ENCODE peak calls at places on chromosomes 1 and 21, in five cellular contexts. One of them, this sample, is unnamed.

GRCh38 chr1:154423303-154423987 is 18.3 kb downstream of the IL6R start:
- DNase-seq in fibroblast of lung: peak
- DNase-seq in choroid plexus epithelial cell: peak
- DNase-seq in foreskin fibroblast: peak
- DNase-seq in astrocyte of the spinal cord: peak
- DNase-seq in this sample: peak

GRCh38 chr1:226201029-226201593 is 14.6 kb upstream of the ACBD3 start:
- DNase-seq in fibroblast of lung: no peak
- DNase-seq in choroid plexus epithelial cell: peak
- DNase-seq in foreskin fibroblast: peak
- DNase-seq in astrocyte of the spinal cord: no peak
- DNase-seq in this sample: peak

GRCh38 chr1:212218911-212219310 is 66.3 kb upstream of the PPP2R5A start:
- DNase-seq in fibroblast of lung: peak
- DNase-seq in choroid plexus epithelial cell: peak
- DNase-seq in foreskin fibroblast: peak
- DNase-seq in astrocyte of the spinal cord: peak
- DNase-seq in this sample: peak

GRCh38 chr1:65224681-65225091 is 76.7 kb downstream of the AK4 start:
- DNase-seq in fibroblast of lung: no peak
- DNase-seq in choroid plexus epithelial cell: no peak
- DNase-seq in foreskin fibroblast: no peak
- DNase-seq in astrocyte of the spinal cord: no peak
- DNase-seq in this sample: no peak

GRCh38 chr21:33419538-33420123 is 16.4 kb downstream of the IFNGR2 start:
- DNase-seq in fibroblast of lung: no peak
- DNase-seq in choroid plexus epithelial cell: peak
- DNase-seq in foreskin fibroblast: peak
- DNase-seq in astrocyte of the spinal cord: peak
- DNase-seq in this sample: peak

GRCh38 chr1:27517907-27518718 is 28.1 kb upstream of the WASF2 start:
- DNase-seq in fibroblast of lung: no peak
- DNase-seq in choroid plexus epithelial cell: no peak
- DNase-seq in foreskin fibroblast: no peak
- DNase-seq in astrocyte of the spinal cord: no peak
- DNase-seq in this sample: no peak

GRCh38 chr21:20971296-20971921 is 26.8 kb upstream of the NCAM2 start:
- DNase-seq in fibroblast of lung: peak
- DNase-seq in choroid plexus epithelial cell: peak
- DNase-seq in foreskin fibroblast: peak
- DNase-seq in astrocyte of the spinal cord: peak
- DNase-seq in this sample: peak

GRCh38 chr1:233700338-233700737 is 86.4 kb downstream of the KCNK1 start:
- DNase-seq in fibroblast of lung: no peak
- DNase-seq in choroid plexus epithelial cell: no peak
- DNase-seq in foreskin fibroblast: no peak
- DNase-seq in astrocyte of the spinal cord: no peak
- DNase-seq in this sample: no peak

GRCh38 chr1:26234644-26235384 is 814 bp downstream of the CEP85 start:
- DNase-seq in fibroblast of lung: peak
- DNase-seq in choroid plexus epithelial cell: peak
- DNase-seq in foreskin fibroblast: peak
- DNase-seq in astrocyte of the spinal cord: peak
- DNase-seq in this sample: peak

GRCh38 chr1:242847390-242847993 is 323.0 kb upstream of the PLD5 start:
- DNase-seq in fibroblast of lung: peak
- DNase-seq in choroid plexus epithelial cell: peak
- DNase-seq in foreskin fibroblast: peak
- DNase-seq in astrocyte of the spinal cord: peak
- DNase-seq in this sample: peak

GRCh38 chr1:12159826-12160225 is 7.0 kb upstream of the TNFRSF1B start:
- DNase-seq in fibroblast of lung: no peak
- DNase-seq in choroid plexus epithelial cell: no peak
- DNase-seq in foreskin fibroblast: no peak
- DNase-seq in astrocyte of the spinal cord: no peak
- DNase-seq in this sample: no peak

GRCh38 chr1:1001057-1001630 is 1.2 kb upstream of the HES4 start:
- DNase-seq in fibroblast of lung: no peak
- DNase-seq in choroid plexus epithelial cell: no peak
- DNase-seq in foreskin fibroblast: peak
- DNase-seq in astrocyte of the spinal cord: no peak
- DNase-seq in this sample: no peak

GRCh38 chr1:183630748-183631147 is 4.8 kb downstream of the ARPC5 start:
- DNase-seq in fibroblast of lung: peak
- DNase-seq in choroid plexus epithelial cell: peak
- DNase-seq in foreskin fibroblast: peak
- DNase-seq in astrocyte of the spinal cord: no peak
- DNase-seq in this sample: peak

GRCh38 chr1:21524686-21525339 is 15.6 kb downstream of the ALPL start:
- DNase-seq in fibroblast of lung: no peak
- DNase-seq in choroid plexus epithelial cell: no peak
- DNase-seq in foreskin fibroblast: no peak
- DNase-seq in astrocyte of the spinal cord: no peak
- DNase-seq in this sample: no peak

GRCh38 chr1:152886758-152887409 is 8.8 kb downstream of the SMCP start:
- DNase-seq in fibroblast of lung: no peak
- DNase-seq in choroid plexus epithelial cell: no peak
- DNase-seq in foreskin fibroblast: no peak
- DNase-seq in astrocyte of the spinal cord: no peak
- DNase-seq in this sample: no peak

GRCh38 chr1:167629681-167630567 is at the start of gene RCSD1:
- DNase-seq in fibroblast of lung: peak
- DNase-seq in choroid plexus epithelial cell: no peak
- DNase-seq in foreskin fibroblast: peak
- DNase-seq in astrocyte of the spinal cord: no peak
- DNase-seq in this sample: no peak

GRCh38 chr1:85314726-85315125 is 38.3 kb upstream of the BCL10 start:
- DNase-seq in fibroblast of lung: peak
- DNase-seq in choroid plexus epithelial cell: no peak
- DNase-seq in foreskin fibroblast: peak
- DNase-seq in astrocyte of the spinal cord: no peak
- DNase-seq in this sample: no peak

GRCh38 chr1:32933742-32934322 is 30.8 kb downstream of the RNF19B start:
- DNase-seq in fibroblast of lung: peak
- DNase-seq in choroid plexus epithelial cell: peak
- DNase-seq in foreskin fibroblast: peak
- DNase-seq in astrocyte of the spinal cord: peak
- DNase-seq in this sample: no peak

GRCh38 chr1:245621589-245621988 is 466.8 kb downstream of the KIF26B start:
- DNase-seq in fibroblast of lung: peak
- DNase-seq in choroid plexus epithelial cell: no peak
- DNase-seq in foreskin fibroblast: no peak
- DNase-seq in astrocyte of the spinal cord: no peak
- DNase-seq in this sample: no peak

GRCh38 chr1:156794506-156795373 is 21.9 kb downstream of the SH2D2A start:
- DNase-seq in fibroblast of lung: peak
- DNase-seq in choroid plexus epithelial cell: peak
- DNase-seq in foreskin fibroblast: no peak
- DNase-seq in astrocyte of the spinal cord: no peak
- DNase-seq in this sample: peak

GRCh38 chr21:32392880-32393676 is at the start of gene URB1:
- DNase-seq in fibroblast of lung: peak
- DNase-seq in choroid plexus epithelial cell: peak
- DNase-seq in foreskin fibroblast: peak
- DNase-seq in astrocyte of the spinal cord: peak
- DNase-seq in this sample: peak

GRCh38 chr1:231862611-231863010 is 236.0 kb downstream of the DISC1 start:
- DNase-seq in fibroblast of lung: no peak
- DNase-seq in choroid plexus epithelial cell: no peak
- DNase-seq in foreskin fibroblast: no peak
- DNase-seq in astrocyte of the spinal cord: no peak
- DNase-seq in this sample: no peak

GRCh38 chr1:109242387-109242786 is 7.0 kb upstream of the CELSR2 start:
- DNase-seq in fibroblast of lung: peak
- DNase-seq in choroid plexus epithelial cell: no peak
- DNase-seq in foreskin fibroblast: peak
- DNase-seq in astrocyte of the spinal cord: no peak
- DNase-seq in this sample: peak

GRCh38 chr1:175200626-175201025 is 8.1 kb upstream of the KIAA0040 start:
- DNase-seq in fibroblast of lung: no peak
- DNase-seq in choroid plexus epithelial cell: no peak
- DNase-seq in foreskin fibroblast: no peak
- DNase-seq in astrocyte of the spinal cord: no peak
- DNase-seq in this sample: no peak

GRCh38 chr1:184299076-184299790 is 87.6 kb upstream of the C1orf21 start:
- DNase-seq in fibroblast of lung: peak
- DNase-seq in choroid plexus epithelial cell: peak
- DNase-seq in foreskin fibroblast: peak
- DNase-seq in astrocyte of the spinal cord: peak
- DNase-seq in this sample: peak

GRCh38 chr1:74205236-74205635 is 7.2 kb downstream of the FPGT start:
- DNase-seq in fibroblast of lung: peak
- DNase-seq in choroid plexus epithelial cell: peak
- DNase-seq in foreskin fibroblast: peak
- DNase-seq in astrocyte of the spinal cord: peak
- DNase-seq in this sample: no peak

GRCh38 chr1:53511933-53512806 is 53.0 kb downstream of the DMRTB1 start:
- DNase-seq in fibroblast of lung: peak
- DNase-seq in choroid plexus epithelial cell: peak
- DNase-seq in foreskin fibroblast: peak
- DNase-seq in astrocyte of the spinal cord: peak
- DNase-seq in this sample: peak

GRCh38 chr1:107262472-107263286 is 121.8 kb downstream of the NTNG1 start:
- DNase-seq in fibroblast of lung: peak
- DNase-seq in choroid plexus epithelial cell: no peak
- DNase-seq in foreskin fibroblast: peak
- DNase-seq in astrocyte of the spinal cord: peak
- DNase-seq in this sample: peak

GRCh38 chr1:204376919-204377799 is 17.4 kb upstream of the PLEKHA6 start:
- DNase-seq in fibroblast of lung: no peak
- DNase-seq in choroid plexus epithelial cell: no peak
- DNase-seq in foreskin fibroblast: no peak
- DNase-seq in astrocyte of the spinal cord: no peak
- DNase-seq in this sample: no peak

GRCh38 chr1:243942196-243943150 is 92.4 kb upstream of the AKT3 start:
- DNase-seq in fibroblast of lung: peak
- DNase-seq in choroid plexus epithelial cell: no peak
- DNase-seq in foreskin fibroblast: no peak
- DNase-seq in astrocyte of the spinal cord: no peak
- DNase-seq in this sample: no peak

GRCh38 chr21:41559658-41560599 is 52.0 kb upstream of the TMPRSS2 start:
- DNase-seq in fibroblast of lung: peak
- DNase-seq in choroid plexus epithelial cell: no peak
- DNase-seq in foreskin fibroblast: peak
- DNase-seq in astrocyte of the spinal cord: peak
- DNase-seq in this sample: peak

GRCh38 chr1:95407146-95407863 is 173.3 kb downstream of the RWDD3 start:
- DNase-seq in fibroblast of lung: no peak
- DNase-seq in choroid plexus epithelial cell: peak
- DNase-seq in foreskin fibroblast: no peak
- DNase-seq in astrocyte of the spinal cord: no peak
- DNase-seq in this sample: no peak

GRCh38 chr21:27825035-27825434 is 858.1 kb upstream of the ADAMTS5 start:
- DNase-seq in fibroblast of lung: no peak
- DNase-seq in choroid plexus epithelial cell: no peak
- DNase-seq in foreskin fibroblast: no peak
- DNase-seq in astrocyte of the spinal cord: no peak
- DNase-seq in this sample: no peak

GRCh38 chr1:116409751-116410182 is 36.7 kb downstream of the ATP1A1 start:
- DNase-seq in fibroblast of lung: no peak
- DNase-seq in choroid plexus epithelial cell: no peak
- DNase-seq in foreskin fibroblast: peak
- DNase-seq in astrocyte of the spinal cord: no peak
- DNase-seq in this sample: peak
- TF ChIP-seq CTCF in fibroblast of lung: no peak
- TF ChIP-seq CTCF in choroid plexus epithelial cell: no peak
- TF ChIP-seq CTCF in foreskin fibroblast: no peak
- TF ChIP-seq CTCF in astrocyte of the spinal cord: no peak
- TF ChIP-seq CTCF in this sample: no peak

GRCh38 chr1:228006034-228006792 is 585 bp upstream of the WNT3A start:
- DNase-seq in fibroblast of lung: no peak
- DNase-seq in choroid plexus epithelial cell: no peak
- DNase-seq in foreskin fibroblast: no peak
- DNase-seq in astrocyte of the spinal cord: no peak
- DNase-seq in this sample: no peak
- H3K4me3 ChIP-seq in fibroblast of lung: no peak
- H3K4me3 ChIP-seq in choroid plexus epithelial cell: no peak
- H3K4me3 ChIP-seq in foreskin fibroblast: no peak
- H3K4me3 ChIP-seq in astrocyte of the spinal cord: no peak
- H3K4me3 ChIP-seq in this sample: no peak

GRCh38 chr1:180488661-180489060 is 13.7 kb downstream of the ACBD6 start:
- DNase-seq in fibroblast of lung: no peak
- DNase-seq in choroid plexus epithelial cell: no peak
- DNase-seq in foreskin fibroblast: no peak
- DNase-seq in astrocyte of the spinal cord: no peak
- DNase-seq in this sample: no peak

GRCh38 chr1:180486092-180486491 is 16.3 kb downstream of the ACBD6 start:
- DNase-seq in fibroblast of lung: no peak
- DNase-seq in choroid plexus epithelial cell: no peak
- DNase-seq in foreskin fibroblast: no peak
- DNase-seq in astrocyte of the spinal cord: no peak
- DNase-seq in this sample: no peak

GRCh38 chr1:180494370-180494769 is 8.0 kb downstream of the ACBD6 start:
- DNase-seq in fibroblast of lung: no peak
- DNase-seq in choroid plexus epithelial cell: no peak
- DNase-seq in foreskin fibroblast: no peak
- DNase-seq in astrocyte of the spinal cord: no peak
- DNase-seq in this sample: no peak

GRCh38 chr1:180489313-180489712 is 13.1 kb downstream of the ACBD6 start:
- DNase-seq in fibroblast of lung: no peak
- DNase-seq in choroid plexus epithelial cell: no peak
- DNase-seq in foreskin fibroblast: no peak
- DNase-seq in astrocyte of the spinal cord: no peak
- DNase-seq in this sample: no peak

DNA sequence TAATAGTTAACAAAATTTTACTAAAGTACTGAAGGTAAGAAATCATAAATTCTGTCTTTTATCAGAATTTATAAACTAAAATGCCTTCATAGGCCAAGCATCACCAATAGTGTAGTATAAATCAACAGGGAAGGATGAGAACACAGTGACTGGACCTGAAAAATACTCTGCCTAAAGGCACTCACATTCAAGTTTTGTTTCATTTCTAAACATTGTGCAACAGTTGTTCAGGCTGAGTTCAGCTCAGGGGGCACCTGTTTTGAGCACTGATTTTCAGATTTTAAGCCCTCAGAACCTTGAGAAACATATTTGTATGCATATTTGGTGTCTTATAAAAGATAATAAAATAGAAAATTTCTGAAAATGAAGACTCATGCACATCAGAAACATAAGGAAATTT is 12.4 kb downstream of the ACBD6 start:
- DNase-seq in fibroblast of lung: no peak
- DNase-seq in choroid plexus epithelial cell: no peak
- DNase-seq in foreskin fibroblast: no peak
- DNase-seq in astrocyte of the spinal cord: no peak
- DNase-seq in this sample: no peak
- TF ChIP-seq CTCF in fibroblast of lung: no peak
- TF ChIP-seq CTCF in choroid plexus epithelial cell: no peak
- TF ChIP-seq CTCF in foreskin fibroblast: no peak
- TF ChIP-seq CTCF in astrocyte of the spinal cord: no peak
- TF ChIP-seq CTCF in this sample: no peak

GRCh38 chr21:17139696-17140095 is 373.1 kb upstream of the CXADR start:
- DNase-seq in fibroblast of lung: no peak
- DNase-seq in choroid plexus epithelial cell: peak
- DNase-seq in foreskin fibroblast: peak
- DNase-seq in astrocyte of the spinal cord: no peak
- DNase-seq in this sample: peak
- H3K4me3 ChIP-seq in fibroblast of lung: peak
- H3K4me3 ChIP-seq in choroid plexus epithelial cell: peak
- H3K4me3 ChIP-seq in foreskin fibroblast: peak
- H3K4me3 ChIP-seq in astrocyte of the spinal cord: no peak
- H3K4me3 ChIP-seq in this sample: peak

GRCh38 chr1:6547301-6547700 is 7.0 kb downstream of the NOL9 start:
- DNase-seq in fibroblast of lung: peak
- DNase-seq in choroid plexus epithelial cell: peak
- DNase-seq in foreskin fibroblast: peak
- DNase-seq in astrocyte of the spinal cord: peak
- DNase-seq in this sample: peak
- TF ChIP-seq CTCF in fibroblast of lung: no peak
- TF ChIP-seq CTCF in choroid plexus epithelial cell: peak
- TF ChIP-seq CTCF in foreskin fibroblast: peak
- TF ChIP-seq CTCF in astrocyte of the spinal cord: peak
- TF ChIP-seq CTCF in this sample: no peak

This sample was measured in fibroblast of mammary gland.